ENCODE peak calls at places on chromosome 7, in nine cellular contexts. O, V, D, Y, G, Z, C, K and H are unnamed samples.
A peak's percentile ranks its signal among the peaks of the same experiment; 100 is the strongest.

GRCh38 chr7:70595741-70596574 is 536.0 kb upstream of the GALNT17 start:
- DNase-seq in G (peak; percentile 75), C (no peak), V (no peak), K (peak; percentile 31), D (peak; percentile 25), O (no peak), Y (no peak), Z (peak; percentile 47), H (peak; percentile 45)

GRCh38 chr7:102834999-102835398 is 77.8 kb upstream of the LRRC17 start:
- DNase-seq in K (peak; percentile 90), Z (no peak), C (no peak), V (no peak), D (no peak), O (no peak), G (peak; percentile 50), Y (peak; percentile 60), H (no peak)

GRCh38 chr7:92613720-92614119 is 23.5 kb upstream of the FAM133B start:
- DNase-seq in V (no peak), K (no peak), Y (no peak), D (no peak), Z (no peak), G (no peak), C (no peak), O (no peak), H (no peak)

GRCh38 chr7:130897515-130898419 is 163.8 kb upstream of the KLF14 start:
- DNase-seq in K (peak; percentile 47), V (no peak), Y (no peak), O (no peak), G (peak; percentile 52), D (no peak), C (no peak), Z (no peak), H (no peak)

GRCh38 chr7:152869041-152869676 is 109.6 kb downstream of the ACTR3B start:
- DNase-seq in K (no peak), O (no peak), D (no peak), C (peak; percentile 54), Y (no peak), Z (no peak), G (no peak), V (no peak), H (no peak)

GRCh38 chr7:134434701-134435100 is 24.2 kb downstream of the AKR1B1 start:
- DNase-seq in G (no peak), Z (no peak), O (no peak), Y (no peak), C (no peak), D (no peak), K (peak; percentile 19), V (no peak), H (no peak)

GRCh38 chr7:129772646-129773280 is 161.2 kb downstream of the NRF1 start:
- DNase-seq in D (no peak), Z (no peak), C (no peak), V (no peak), G (no peak), K (no peak), Y (no peak), O (no peak), H (no peak)

GRCh38 chr7:115851291-115851690 is 179.3 kb downstream of the TFEC start:
- DNase-seq in G (no peak), V (no peak), O (no peak), K (peak; percentile 71), C (no peak), Z (peak; percentile 9), D (peak; percentile 25), Y (peak; percentile 54), H (no peak)

GRCh38 chr7:74056096-74056915 is 27.3 kb upstream of the LIMK1 start:
- DNase-seq in G (no peak), K (no peak), Y (no peak), C (peak; percentile 49), O (no peak), D (no peak), Z (no peak), V (no peak), H (no peak)

GRCh38 chr7:70303309-70303708 is 705.0 kb downstream of the AUTS2 start:
- DNase-seq in K (no peak), Y (no peak), C (no peak), V (no peak), O (no peak), G (no peak), D (peak; percentile 20), Z (no peak), H (no peak)

GRCh38 chr7:49783446-49783845 is 10.0 kb downstream of the VWC2 start:
- DNase-seq in K (no peak), Y (no peak), C (no peak), O (no peak), V (no peak), G (no peak), D (no peak), Z (no peak), H (no peak)

GRCh38 chr7:43905209-43905946 is 1.0 kb downstream of the URGCP start:
- DNase-seq in Y (peak; percentile 13), O (no peak), Z (no peak), G (no peak), C (no peak), K (peak; percentile 63), V (no peak), D (no peak), H (no peak)

GRCh38 chr7:138879356-138879755 is 81.4 kb upstream of the ATP6V0A4 start:
- DNase-seq in O (no peak), Y (no peak), V (no peak), C (no peak), Z (peak; percentile 7), D (no peak), G (no peak), K (no peak), H (no peak)

GRCh38 chr7:76509931-76510877 is at the start of gene UPK3B:
- DNase-seq in D (no peak), K (peak; percentile 6), C (peak; percentile 71), V (no peak), Y (no peak), O (no peak), G (no peak), Z (peak; percentile 34), H (peak; percentile 60)

GRCh38 chr7:140310337-140311002 is 87.9 kb downstream of the SLC37A3 start:
- DNase-seq in C (no peak), G (no peak), K (no peak), Z (no peak), D (no peak), Y (no peak), O (no peak), V (no peak), H (no peak)
- H3K36me3 ChIP-seq in C (no peaks in the 10 kb centered on the region), G (no peaks in the 10 kb centered on the region), K (no peaks in the 10 kb centered on the region), Z (no peaks in the 10 kb centered on the region), D (no peaks in the 10 kb centered on the region), Y (no peaks in the 10 kb centered on the region), O (no peaks in the 10 kb centered on the region), V (no peaks in the 10 kb centered on the region), H (no peaks in the 10 kb centered on the region)

GRCh38 chr7:157234271-157234670 is 95.5 kb downstream of the UBE3C start:
- DNase-seq in O (no peak), Y (no peak), C (no peak), V (no peak), Z (no peak), G (no peak), K (peak; percentile 61), D (no peak), H (no peak)
- H3K36me3 ChIP-seq in O (peaks cover 96% of the 10 kb centered on the region), Y (peaks cover 34% of the 10 kb centered on the region), C (peaks cover 71% of the 10 kb centered on the region), V (no peaks in the 10 kb centered on the region), Z (peaks cover 25% of the 10 kb centered on the region), G (peaks cover 7% of the 10 kb centered on the region), K (peaks cover 24% of the 10 kb centered on the region), D (peaks cover 7% of the 10 kb centered on the region), H (peaks cover 88% of the 10 kb centered on the region)

GRCh38 chr7:729154-730000 is 2.3 kb upstream of the PRKAR1B start:
- DNase-seq in V (no peak), G (no peak), C (no peak), Z (no peak), Y (no peak), O (no peak), K (no peak), D (no peak), H (peak; percentile 33)
- H3K36me3 ChIP-seq in V (peaks cover 3% of the 10 kb centered on the region), G (peaks cover 13% of the 10 kb centered on the region), C (peaks cover 16% of the 10 kb centered on the region), Z (no peaks in the 10 kb centered on the region), Y (peaks cover 55% of the 10 kb centered on the region), O (peaks cover 49% of the 10 kb centered on the region), K (peaks cover 8% of the 10 kb centered on the region), D (peaks cover 12% of the 10 kb centered on the region), H (peaks cover 34% of the 10 kb centered on the region)

GRCh38 chr7:45073031-45073842 is 15.5 kb downstream of the NACAD start:
- DNase-seq in Y (no peak), G (no peak), D (no peak), K (no peak), V (no peak), C (no peak), O (no peak), Z (no peak), H (no peak)
- H3K36me3 ChIP-seq in Y (no peaks in the 10 kb centered on the region), G (peaks cover 59% of the 10 kb centered on the region), D (peaks cover 87% of the 10 kb centered on the region), K (no peaks in the 10 kb centered on the region), V (peaks cover 82% of the 10 kb centered on the region), C (peaks cover 90% of the 10 kb centered on the region), O (peaks cover 99% of the 10 kb centered on the region), Z (peaks cover 18% of the 10 kb centered on the region), H (peaks cover 96% of the 10 kb centered on the region)

GRCh38 chr7:32564542-32564941 is 69.3 kb downstream of the AVL9 start:
- DNase-seq in G (no peak), V (no peak), Z (peak; percentile 37), C (no peak), Y (no peak), O (no peak), K (no peak), D (no peak), H (no peak)

GRCh38 chr7:32561613-32562012 is 66.3 kb downstream of the AVL9 start:
- DNase-seq in K (no peak), Z (no peak), V (no peak), C (no peak), Y (no peak), G (no peak), O (no peak), D (no peak), H (no peak)

GRCh38 chr7:32559480-32559879 is 64.2 kb downstream of the AVL9 start:
- DNase-seq in C (no peak), K (no peak), O (no peak), G (no peak), Y (no peak), D (no peak), Z (no peak), V (no peak), H (no peak)

DNA sequence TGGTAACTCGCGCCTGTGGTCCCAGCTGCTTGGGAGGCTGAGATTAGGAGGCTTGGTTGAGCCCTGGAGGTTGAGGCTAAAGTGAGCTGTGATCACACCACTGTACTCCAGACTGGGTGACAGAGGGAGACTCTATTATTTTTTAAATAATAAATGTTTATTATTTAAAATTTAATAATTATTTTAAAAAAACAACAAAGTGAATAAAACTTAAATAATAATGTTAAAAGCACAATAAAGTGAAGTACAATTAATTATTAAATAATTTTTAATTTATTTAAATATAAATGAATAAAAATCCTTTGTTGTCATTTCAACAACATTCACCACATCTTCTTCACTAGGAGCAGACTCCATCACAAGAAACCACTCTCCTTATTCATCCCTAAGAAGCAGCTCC is 64.8 kb downstream of the AVL9 start:
- DNase-seq in D (no peak), Y (no peak), O (no peak), G (no peak), V (no peak), C (no peak), Z (no peak), K (no peak), H (no peak)
- H3K36me3 ChIP-seq in D (peaks cover 18% of the 10 kb centered on the region), Y (peaks cover 16% of the 10 kb centered on the region), O (peaks cover 89% of the 10 kb centered on the region), G (peaks cover 11% of the 10 kb centered on the region), V (peaks cover 12% of the 10 kb centered on the region), C (peaks cover 70% of the 10 kb centered on the region), Z (peaks cover 33% of the 10 kb centered on the region), K (peaks cover 37% of the 10 kb centered on the region), H (peaks cover 80% of the 10 kb centered on the region)

GRCh38 chr7:128081351-128081750 is 50.1 kb upstream of the LRRC4 start:
- DNase-seq in K (no peak), D (no peak), Z (no peak), V (no peak), G (no peak), C (no peak), O (no peak), Y (no peak), H (peak; percentile 20)
- H3K36me3 ChIP-seq in K (no peaks in the 10 kb centered on the region), D (peaks cover 63% of the 10 kb centered on the region), Z (no peaks in the 10 kb centered on the region), V (peaks cover 24% of the 10 kb centered on the region), G (peaks cover 72% of the 10 kb centered on the region), C (peaks cover 61% of the 10 kb centered on the region), O (peaks cover 98% of the 10 kb centered on the region), Y (no peaks in the 10 kb centered on the region), H (peaks cover 71% of the 10 kb centered on the region)